ENCODE peak calls at places on chromosome 11, in five cellular contexts. E, L, W, K and O are unnamed samples.
A peak's percentile ranks its signal among the peaks of the same experiment; 100 is the strongest.

GRCh38 chr11:11349051-11349450 is 4.0 kb downstream of the CSNK2A3 start:
- DNase-seq in K (no peak), L (no peak), E (no peak), W (no peak), O (no peak)

GRCh38 chr11:93903989-93904388 is 53.6 kb upstream of the VSTM5 start:
- DNase-seq in L (no peak), K (no peak), W (no peak), E (no peak), O (no peak)

GRCh38 chr11:116730568-116730967 is 42.2 kb downstream of the BUD13 start:
- DNase-seq in W (no peak), L (no peak), E (no peak), K (no peak), O (no peak)

GRCh38 chr11:293852-294661 is 5.1 kb downstream of the PGGHG start:
- DNase-seq in K (no peak), W (no peak), L (no peak), E (no peak), O (no peak)

GRCh38 chr11:1928891-1929541 is 9.5 kb downstream of the TNNT3 start:
- DNase-seq in E (no peak), K (no peak), W (no peak), L (peak; percentile 25), O (no peak)

GRCh38 chr11:33005175-33005574 is 10.5 kb upstream of the DEPDC7 start:
- DNase-seq in K (no peak), L (no peak), E (no peak), W (no peak), O (no peak)

GRCh38 chr11:43833657-43834073 is 47.0 kb upstream of the ALKBH3 start:
- DNase-seq in L (no peak), K (no peak), E (peak; percentile 35), W (no peak), O (peak; percentile 47)

GRCh38 chr11:76601272-76601671 is 69.3 kb downstream of the LRRC32 start:
- DNase-seq in L (no peak), E (no peak), W (no peak), K (no peak), O (no peak)

GRCh38 chr11:100232006-100232405 is 455.1 kb upstream of the ARHGAP42 start:
- DNase-seq in L (no peak), W (no peak), K (no peak), E (no peak), O (no peak)

GRCh38 chr11:73259406-73260126 is 12.6 kb upstream of the P2RY6 start:
- DNase-seq in W (no peak), E (no peak), K (no peak), L (no peak), O (peak; percentile 0)